ENCODE peak calls at places on chromosomes 13 and 19, in ten cellular contexts. P, F, I, K, T, N, O, Y, L and M are unnamed samples.

GRCh38 chr13:112207124-112207523 is 140.2 kb downstream of the SOX1 start:
- DNase-seq in Y (no peak), K (no peak), P (no peak), O (no peak), N (no peak), I (no peak), L (no peak), T (no peak), F (no peak), M (no peak)

GRCh38 chr19:3095375-3096191 is 1.4 kb downstream of the GNA11 start:
- DNase-seq in T (peak), Y (no peak), O (no peak), K (no peak), P (no peak), F (peak), N (no peak), I (no peak), L (peak), M (no peak)

GRCh38 chr19:4350726-4351125 is 7.4 kb downstream of the MPND start:
- DNase-seq in K (no peak), L (no peak), O (no peak), P (no peak), Y (no peak), I (no peak), F (no peak), N (no peak), T (no peak), M (no peak)

GRCh38 chr13:67147257-67148218 is 82.6 kb downstream of the PCDH9 start:
- DNase-seq in I (peak), F (no peak), Y (no peak), K (peak), T (no peak), O (no peak), L (no peak), N (no peak), P (peak), M (no peak)

GRCh38 chr13:65090191-65090590 is 2139.9 kb downstream of the PCDH9 start:
- DNase-seq in L (no peak), N (no peak), Y (no peak), K (no peak), I (no peak), F (no peak), O (no peak), T (no peak), P (no peak), M (no peak)

GRCh38 chr13:52345048-52345447 is 60.9 kb downstream of the THSD1 start:
- DNase-seq in K (peak), L (no peak), P (no peak), N (no peak), I (no peak), O (no peak), Y (no peak), T (no peak), F (no peak), M (no peak)

GRCh38 chr13:113016526-113017295 is 47.7 kb downstream of the MCF2L start:
- DNase-seq in N (no peak), K (no peak), F (peak), P (no peak), Y (no peak), I (no peak), T (no peak), O (peak), L (no peak), M (no peak)

GRCh38 chr19:18594824-18595373 is 6.3 kb downstream of the REX1BD start:
- DNase-seq in P (no peak), L (peak), I (no peak), O (no peak), K (no peak), Y (no peak), F (peak), N (no peak), T (no peak), M (no peak)

GRCh38 chr13:58992478-58993042 is 1171.2 kb downstream of the DIAPH3 start:
- DNase-seq in K (no peak), I (no peak), F (no peak), N (no peak), L (no peak), T (no peak), P (no peak), Y (no peak), O (no peak), M (no peak)

GRCh38 chr13:32134241-32134801 is 102.7 kb downstream of the FRY start:
- DNase-seq in P (no peak), I (no peak), F (no peak), O (no peak), T (no peak), L (no peak), Y (no peak), K (no peak), N (no peak), M (no peak)

GRCh38 chr19:16233836-16234551 is 36.3 kb downstream of the AP1M1 start:
- DNase-seq in F (no peak), O (no peak), T (no peak), Y (no peak), L (peak), N (no peak), I (no peak), P (no peak), K (no peak), M (no peak)

GRCh38 chr13:114111577-114111976 is 20.8 kb downstream of the RASA3 start:
- DNase-seq in L (peak), K (peak), I (no peak), F (no peak), N (peak), Y (no peak), P (no peak), T (no peak), O (no peak), M (no peak)

GRCh38 chr19:32869369-32870153 is at the start of gene SLC7A9:
- DNase-seq in L (peak), T (no peak), I (no peak), P (no peak), O (no peak), Y (no peak), K (no peak), N (no peak), F (no peak), M (no peak)

GRCh38 chr13:40803316-40803715 is 13.9 kb downstream of the SLC25A15 start:
- DNase-seq in P (no peak), O (no peak), K (no peak), T (no peak), F (no peak), Y (no peak), I (no peak), L (no peak), N (no peak), M (no peak)

GRCh38 chr19:15288146-15288963 is 44.0 kb downstream of the BRD4 start:
- DNase-seq in P (no peak), K (no peak), L (no peak), F (peak), I (no peak), N (no peak), O (no peak), T (no peak), Y (no peak), M (peak)

GRCh38 chr19:2027361-2027760 is 11.8 kb upstream of the BTBD2 start:
- DNase-seq in I (no peak), F (no peak), K (peak), T (no peak), L (no peak), Y (no peak), N (peak), O (no peak), P (no peak), M (no peak)

GRCh38 chr13:48154671-48155070 is 59.8 kb upstream of the MED4 start:
- DNase-seq in P (no peak), N (no peak), T (no peak), Y (no peak), O (no peak), L (no peak), K (no peak), F (no peak), I (no peak), M (no peak)

GRCh38 chr13:53098455-53098854 is 69.8 kb downstream of the OLFM4 start:
- DNase-seq in K (no peak), I (no peak), P (no peak), N (no peak), O (no peak), T (no peak), L (no peak), F (no peak), Y (no peak), M (no peak)

GRCh38 chr13:94640676-94641075 is 39.0 kb downstream of the GPR180 start:
- DNase-seq in T (no peak), I (no peak), F (no peak), L (no peak), Y (no peak), K (peak), O (no peak), N (no peak), P (no peak), M (no peak)

GRCh38 chr13:73776137-73776785 is 357.9 kb downstream of the KLF12 start:
- DNase-seq in O (no peak), N (no peak), I (no peak), Y (no peak), P (no peak), K (no peak), F (no peak), L (no peak), T (no peak), M (no peak)

GRCh38 chr19:55451163-55451521 is 8.0 kb upstream of the SHISA7 start:
- DNase-seq in T (no peak), F (no peak), N (no peak), K (no peak), O (no peak), L (no peak), P (no peak), Y (no peak), I (no peak), M (no peak)

GRCh38 chr19:30222993-30223865 is 149.0 kb upstream of the ZNF536 start:
- DNase-seq in O (no peak), L (no peak), T (no peak), K (no peak), I (no peak), F (no peak), P (no peak), N (no peak), Y (no peak), M (no peak)

GRCh38 chr19:8242212-8242821 is 33.1 kb downstream of the CERS4 start:
- DNase-seq in P (no peak), K (no peak), F (no peak), T (no peak), N (no peak), O (no peak), I (no peak), L (no peak), Y (no peak), M (no peak)

GRCh38 chr13:80469841-80470378 is 129.0 kb upstream of the SPRY2 start:
- DNase-seq in Y (no peak), O (peak), K (peak), P (peak), I (no peak), N (no peak), F (no peak), T (no peak), L (no peak), M (no peak)

GRCh38 chr13:112719016-112719415 is 29.2 kb downstream of the ATP11A start:
- DNase-seq in O (no peak), L (no peak), P (no peak), I (no peak), N (no peak), Y (no peak), K (peak), T (no peak), F (no peak), M (no peak)

GRCh38 chr13:94138831-94139230 is 340.7 kb downstream of the DCT start:
- DNase-seq in T (no peak), I (no peak), L (no peak), Y (no peak), F (no peak), P (no peak), K (no peak), O (no peak), N (no peak), M (no peak)

GRCh38 chr19:31149306-31149975 is 199.8 kb downstream of the TSHZ3 start:
- DNase-seq in K (no peak), Y (no peak), P (no peak), L (no peak), N (no peak), O (no peak), F (no peak), I (no peak), T (no peak), M (no peak)

GRCh38 chr13:39037410-39037879 is 444 bp downstream of the PROSER1 start:
- DNase-seq in N (no peak), I (no peak), F (no peak), O (no peak), L (no peak), K (peak), T (no peak), Y (no peak), P (no peak), M (no peak)

GRCh38 chr13:114050536-114051450 is 76.9 kb upstream of the C13orf46 start:
- DNase-seq in Y (no peak), N (no peak), K (no peak), L (no peak), P (no peak), T (no peak), F (peak), O (no peak), I (no peak), M (no peak)

GRCh38 chr19:19627716-19628498 is at the start of gene LPAR2:
- DNase-seq in P (no peak), K (no peak), O (no peak), I (no peak), Y (peak), N (no peak), F (peak), L (peak), T (peak), M (peak)

GRCh38 chr13:50732712-50733111 is 110.8 kb downstream of the DLEU7 start:
- DNase-seq in K (peak), O (no peak), T (no peak), F (no peak), I (peak), Y (no peak), N (peak), P (no peak), L (no peak), M (no peak)

GRCh38 chr13:36148436-36148835 is 17.3 kb upstream of the DCLK1 start:
- DNase-seq in Y (no peak), F (no peak), O (no peak), P (no peak), K (peak), I (no peak), L (no peak), N (no peak), T (no peak), M (no peak)

GRCh38 chr13:108044929-108045328 is 170.4 kb downstream of the LIG4 start:
- DNase-seq in N (no peak), K (no peak), I (no peak), O (no peak), Y (no peak), F (no peak), T (no peak), L (no peak), P (no peak), M (no peak)

GRCh38 chr13:99982741-99983400 is 1.3 kb downstream of the ZIC2 start:
- DNase-seq in K (no peak), I (no peak), Y (no peak), L (no peak), F (no peak), O (no peak), T (no peak), P (no peak), N (no peak), M (no peak)

DNA sequence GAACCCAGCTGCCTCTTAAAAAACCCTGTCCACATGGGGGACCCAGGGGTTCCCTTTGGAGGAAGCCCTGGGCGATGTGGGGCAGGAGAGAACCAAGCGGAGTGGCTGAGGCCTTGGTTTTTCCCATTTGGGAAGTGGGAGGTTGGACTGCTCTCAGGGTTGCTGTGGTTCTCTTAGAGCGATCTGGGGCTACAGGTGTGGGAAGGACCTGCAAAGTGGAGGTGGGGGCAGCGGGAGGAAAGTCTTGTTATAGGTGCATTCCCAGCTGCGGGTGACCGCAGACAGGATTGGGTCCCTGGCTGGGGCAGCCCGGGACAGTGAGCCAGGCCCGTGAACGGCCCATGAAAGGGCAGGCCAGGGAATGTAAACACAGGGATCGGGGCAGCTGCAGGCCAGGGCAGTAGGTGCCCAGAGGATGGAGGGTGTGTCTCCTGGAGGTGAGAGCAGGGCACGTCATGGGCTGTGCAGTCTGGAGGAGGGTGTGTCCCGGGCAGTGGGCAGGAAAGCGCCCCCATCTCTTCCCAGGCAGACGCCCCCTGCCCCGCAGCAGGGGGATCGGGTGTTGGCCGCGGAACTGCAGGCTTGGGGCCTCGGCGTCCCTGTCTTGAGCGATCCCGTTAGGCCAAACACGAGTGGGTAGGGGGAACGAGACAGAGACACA is 767 bp downstream of the SLC25A23 start:
- DNase-seq in K (no peak), L (no peak), F (no peak), P (no peak), I (no peak), N (no peak), T (no peak), Y (no peak), O (no peak), M (no peak)
- TF ChIP-seq CTCF in K (no peak), L (no peak), F (no peak), P (no peak), I (no peak), N (no peak), T (no peak), Y (no peak), O (no peak), M (no peak)

GRCh38 chr19:46341937-46342336 is 5.0 kb upstream of the PPP5C start:
- DNase-seq in Y (no peak), N (no peak), F (no peak), L (no peak), O (no peak), I (no peak), T (no peak), P (no peak), K (no peak), M (no peak)
- TF ChIP-seq CTCF in Y (no peak), N (no peak), F (no peak), L (no peak), O (no peak), I (no peak), T (no peak), P (no peak), K (no peak), M (no peak)

GRCh38 chr19:51927859-51928258 is 587 bp downstream of the ZNF613 start:
- DNase-seq in O (no peak), I (no peak), L (no peak), F (no peak), T (no peak), N (no peak), Y (no peak), P (no peak), K (no peak), M (no peak)

GRCh38 chr19:51931921-51932320 is 4.6 kb downstream of the ZNF613 start:
- DNase-seq in I (no peak), K (no peak), N (no peak), Y (no peak), L (no peak), F (no peak), P (no peak), T (no peak), O (no peak), M (no peak)

GRCh38 chr19:51926426-51926783 is 867 bp upstream of the ZNF613 start:
- DNase-seq in T (no peak), K (no peak), I (no peak), Y (no peak), N (no peak), L (no peak), F (peak), O (no peak), P (no peak), M (no peak)

GRCh38 chr19:51921949-51922348 is 5.3 kb upstream of the ZNF613 start:
- DNase-seq in T (no peak), L (no peak), F (no peak), I (no peak), N (no peak), Y (no peak), O (no peak), P (no peak), K (no peak), M (no peak)

DNA sequence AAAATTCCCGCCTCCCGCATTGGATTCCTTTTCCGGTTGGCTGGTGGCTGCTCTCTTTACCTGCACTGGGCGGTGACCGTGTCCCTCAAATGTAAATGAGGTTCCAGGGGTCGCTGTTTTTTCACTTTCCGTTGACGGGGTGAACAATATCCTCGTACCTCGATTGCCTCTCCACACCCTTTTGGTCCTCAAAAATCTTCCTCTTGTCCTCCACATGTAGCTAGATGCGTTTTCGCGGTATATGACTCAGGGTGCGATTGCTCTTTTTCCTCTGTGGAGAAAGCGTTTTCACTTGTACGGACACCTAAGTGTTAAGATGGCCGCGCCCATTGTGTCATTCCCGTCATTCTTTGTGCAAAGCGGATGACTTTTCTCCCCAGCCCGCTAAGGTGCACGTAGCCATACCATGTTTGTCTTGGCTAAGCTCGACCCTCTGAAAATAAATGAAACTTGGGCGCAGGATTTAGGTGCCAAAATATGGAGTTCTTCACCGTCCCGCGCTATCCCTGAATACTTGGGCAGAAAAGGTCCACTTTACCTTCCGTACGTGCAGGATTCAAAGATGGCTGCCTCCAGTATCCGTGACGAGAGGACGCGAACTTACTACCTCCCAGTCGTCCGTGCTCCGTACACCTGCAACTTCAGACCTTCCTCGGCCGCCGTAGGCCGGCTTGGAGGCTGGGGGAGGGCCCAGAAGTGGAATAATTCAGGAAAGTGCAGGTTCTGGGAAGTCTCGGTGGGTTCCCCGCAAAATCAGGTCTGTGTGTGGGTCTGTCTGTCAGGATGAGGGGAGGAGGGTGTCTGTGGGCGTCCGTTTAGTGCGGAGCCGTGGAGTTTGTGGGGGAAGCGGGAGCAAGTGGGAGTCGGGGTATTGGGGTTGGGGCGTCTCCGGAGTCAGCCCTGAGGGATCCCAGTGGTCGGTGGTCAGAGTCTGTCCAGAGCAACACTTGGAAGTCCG is at the start of gene ZNF613:
- DNase-seq in T (peak), N (peak), Y (peak), I (peak), P (peak), O (peak), F (peak), K (peak), L (peak), M (peak)
- TF ChIP-seq CTCF in T (peak), N (peak), Y (peak), I (peak), P (peak), O (peak), F (no peak), K (peak), L (peak), M (no peak)

DNA sequence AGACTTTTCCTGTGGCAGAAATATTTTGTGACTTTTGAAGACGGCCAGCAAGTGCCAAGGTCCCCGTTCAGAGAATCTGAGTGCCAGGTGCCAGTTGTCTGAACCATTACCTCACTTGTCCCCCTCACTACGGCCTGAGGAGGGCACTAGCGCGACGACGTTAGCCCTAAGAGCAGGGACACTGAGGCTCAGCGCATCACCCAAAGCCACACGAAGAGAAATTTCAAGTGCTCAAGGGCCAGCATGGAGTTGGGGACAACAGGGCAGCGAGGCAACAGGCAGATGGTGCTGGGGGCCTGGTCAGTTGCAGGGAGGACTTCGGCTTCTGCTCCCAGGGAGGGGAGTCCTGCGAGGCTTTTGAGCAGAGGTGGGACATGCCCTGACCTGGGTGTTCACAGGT is 9.5 kb upstream of the TYK2 start:
- DNase-seq in T (no peak), F (no peak), I (no peak), L (no peak), P (no peak), K (no peak), O (no peak), N (no peak), Y (no peak), M (no peak)
- TF ChIP-seq CTCF in T (no peak), F (no peak), I (no peak), L (no peak), P (peak), K (peak), O (peak), N (no peak), Y (no peak), M (no peak)